ENCODE peak calls at places on chromosomes 4 and X, in ten cellular contexts. W is right lobe of liver, G is testis, Q is ovary, D is K562, P is breast epithelium, Z is transverse colon, L is adrenal gland, K is uterus, N is A549. A is an unnamed sample.

GRCh38 chrX:35773958-35774564 is 24.1 kb upstream of the MAGEB16 start:
- DNase-seq in W (no peak), D (no peak), Q (no peak), N (no peak), Z (no peak), L (no peak), P (no peak), K (no peak), G (no peak), A (no peak)

GRCh38 chr4:138841341-138841740 is 174.2 kb upstream of the NOCT start:
- DNase-seq in P (no peak), L (no peak), D (no peak), W (no peak), G (no peak), Z (no peak), Q (no peak), N (no peak), K (no peak), A (no peak)

GRCh38 chr4:74670583-74670982 is 123.7 kb downstream of the BTC start:
- DNase-seq in G (no peak), Z (no peak), N (no peak), W (no peak), Q (no peak), D (no peak), K (no peak), L (no peak), P (no peak), A (no peak)

GRCh38 chr4:83855044-83855443 is 319.1 kb downstream of the GPAT3 start:
- DNase-seq in Z (no peak), K (no peak), D (no peak), G (no peak), L (no peak), W (no peak), N (peak), Q (no peak), P (no peak), A (no peak)

GRCh38 chrX:57900961-57901360 is 9.3 kb downstream of the ZXDA start:
- DNase-seq in N (no peak), Z (no peak), W (no peak), Q (no peak), G (no peak), P (no peak), D (no peak), K (no peak), L (no peak), A (no peak)

GRCh38 chr4:15231265-15232091 is 196.4 kb upstream of the C1QTNF7 start:
- DNase-seq in P (peak), D (peak), N (peak), G (peak), L (peak), Z (peak), Q (peak), W (peak), K (peak), A (peak)

GRCh38 chr4:166042510-166043055 is 169.5 kb downstream of the TLL1 start:
- DNase-seq in L (no peak), P (no peak), Z (no peak), N (no peak), K (no peak), G (peak), W (no peak), D (no peak), Q (no peak), A (no peak)

GRCh38 chr4:872241-872981 is 46.5 kb upstream of the CPLX1 start:
- DNase-seq in K (no peak), N (no peak), P (no peak), L (no peak), Z (no peak), D (no peak), Q (no peak), G (no peak), W (no peak), A (no peak)

GRCh38 chr4:39698424-39699009 is 581 bp downstream of the UBE2K start:
- DNase-seq in D (peak), P (peak), Z (peak), K (peak), G (peak), W (peak), N (peak), Q (peak), L (peak), A (peak)

GRCh38 chr4:26701095-26701494 is 117.2 kb downstream of the TBC1D19 start:
- DNase-seq in L (no peak), D (no peak), Q (no peak), W (no peak), K (no peak), P (no peak), N (no peak), Z (no peak), G (no peak), A (no peak)

GRCh38 chr4:10738826-10739489 is 54.4 kb upstream of the CLNK start:
- DNase-seq in Z (no peak), K (no peak), D (no peak), P (no peak), W (no peak), Q (no peak), N (no peak), L (no peak), G (no peak), A (no peak)

GRCh38 chr4:167183036-167183435 is 51.3 kb downstream of the SPOCK3 start:
- DNase-seq in Q (no peak), N (no peak), P (no peak), K (no peak), L (no peak), W (no peak), Z (no peak), G (no peak), D (no peak), A (no peak)

GRCh38 chr4:1359976-1360375 is 13.0 kb downstream of the UVSSA start:
- DNase-seq in K (no peak), Z (no peak), Q (no peak), W (no peak), L (peak), P (no peak), G (no peak), N (no peak), D (no peak), A (no peak)

GRCh38 chr4:37653601-37654000 is 32.6 kb downstream of the RELL1 start:
- DNase-seq in Q (no peak), P (no peak), N (no peak), D (no peak), Z (no peak), G (no peak), L (no peak), K (no peak), W (no peak), A (no peak)

GRCh38 chrX:151852294-151852693 is 60.4 kb upstream of the MAGEA4 start:
- DNase-seq in L (no peak), D (peak), G (no peak), K (no peak), Z (no peak), P (no peak), W (no peak), N (no peak), Q (no peak), A (no peak)

GRCh38 chr4:24912252-24913098 is at the start of gene CCDC149:
- DNase-seq in N (peak), P (peak), L (peak), W (peak), D (peak), G (peak), K (peak), Z (peak), Q (peak), A (peak)

GRCh38 chr4:149031399-149031798 is 589.2 kb upstream of the NR3C2 start:
- DNase-seq in L (no peak), N (no peak), D (no peak), W (no peak), P (no peak), G (peak), Q (no peak), Z (no peak), K (no peak), A (no peak)

GRCh38 chrX:97389761-97390192 is 506.1 kb downstream of the RPA4 start:
- DNase-seq in D (no peak), L (peak), G (no peak), K (no peak), N (no peak), P (no peak), Z (no peak), W (no peak), Q (no peak), A (no peak)

GRCh38 chr4:110808371-110808878 is 185.5 kb upstream of the PITX2 start:
- DNase-seq in Z (peak), D (no peak), G (no peak), P (no peak), Q (no peak), L (no peak), K (no peak), N (no peak), W (no peak), A (no peak)

GRCh38 chrX:10030570-10030969 is 63.4 kb downstream of the CLDN34 start:
- DNase-seq in G (no peak), K (no peak), N (peak), Z (no peak), D (no peak), L (no peak), P (no peak), Q (no peak), W (no peak), A (no peak)

GRCh38 chr4:24657768-24658617 is 73.6 kb upstream of the DHX15 start:
- DNase-seq in K (no peak), Q (no peak), D (no peak), L (no peak), Z (peak), W (peak), P (peak), N (peak), G (peak), A (peak)

GRCh38 chr4:138907174-138907573 is 108.4 kb upstream of the NOCT start:
- DNase-seq in L (no peak), Z (no peak), Q (no peak), N (no peak), W (no peak), D (no peak), K (no peak), G (no peak), P (no peak), A (no peak)

GRCh38 chr4:158131037-158131436 is 41.8 kb downstream of the GASK1B start:
- DNase-seq in Z (no peak), N (no peak), D (no peak), P (no peak), W (no peak), L (no peak), G (no peak), K (no peak), Q (no peak), A (no peak)

GRCh38 chr4:132646186-132646585 is 502.9 kb upstream of the PCDH10 start:
- DNase-seq in K (no peak), P (no peak), Q (no peak), Z (no peak), D (no peak), N (no peak), G (no peak), W (no peak), L (no peak), A (no peak)

GRCh38 chr4:39846135-39846534 is 131.6 kb downstream of the PDS5A start:
- DNase-seq in K (no peak), Z (peak), N (no peak), P (no peak), G (no peak), L (no peak), W (no peak), Q (no peak), D (no peak), A (no peak)

GRCh38 chr4:64068096-64068495 is 341.2 kb downstream of the TECRL start:
- DNase-seq in G (no peak), Z (no peak), W (no peak), L (no peak), Q (no peak), D (no peak), N (no peak), K (no peak), P (no peak), A (no peak)

GRCh38 chrX:72121381-72121780 is 10.3 kb downstream of the RTL5 start:
- DNase-seq in K (peak), D (no peak), P (no peak), G (peak), N (no peak), W (peak), Q (no peak), L (peak), Z (peak), A (peak)

GRCh38 chr4:79855081-79855480 is 217.9 kb downstream of the ANTXR2 start:
- DNase-seq in P (no peak), G (no peak), K (no peak), L (no peak), W (no peak), N (no peak), Z (no peak), D (no peak), Q (no peak), A (no peak)

GRCh38 chrX:370244-370962 is 16.3 kb downstream of the PPP2R3B start:
- DNase-seq in W (no peak), K (no peak), Z (no peak), D (no peak), L (no peak), N (no peak), Q (no peak), G (no peak), P (no peak), A (no peak)

GRCh38 chrX:8731579-8732395 is at the start of gene ANOS1:
- DNase-seq in L (peak), K (no peak), W (peak), Q (no peak), P (peak), N (no peak), D (no peak), Z (no peak), G (peak), A (peak)

GRCh38 chrX:40931921-40932320 is 153.3 kb upstream of the USP9X start:
- DNase-seq in Z (no peak), L (no peak), P (no peak), Q (no peak), K (no peak), D (peak), W (no peak), G (no peak), N (no peak), A (no peak)

GRCh38 chr4:14787894-14788293 is 214.4 kb upstream of the CPEB2 start:
- DNase-seq in W (no peak), L (no peak), D (no peak), N (no peak), P (no peak), Z (peak), Q (no peak), G (peak), K (no peak), A (no peak)

GRCh38 chr4:66275381-66276060 is 605.2 kb upstream of the EPHA5 start:
- DNase-seq in K (no peak), Q (no peak), W (no peak), L (no peak), G (no peak), Z (no peak), P (no peak), D (no peak), N (no peak), A (no peak)

GRCh38 chr4:38024203-38024504 is 64.0 kb downstream of the PTTG2 start:
- DNase-seq in Z (no peak), W (no peak), P (no peak), N (no peak), G (peak), K (no peak), Q (no peak), D (peak), L (peak), A (no peak)

GRCh38 chr4:159227984-159228383 is 125.1 kb downstream of the RAPGEF2 start:
- DNase-seq in L (peak), W (peak), P (no peak), G (peak), N (no peak), D (no peak), K (peak), Q (peak), Z (peak), A (peak)

GRCh38 chrX:9253211-9253610 is 211.6 kb upstream of the TBL1X start:
- DNase-seq in Z (no peak), K (no peak), Q (no peak), W (no peak), P (no peak), G (no peak), D (no peak), L (no peak), N (no peak), A (no peak)

GRCh38 chr4:1795304-1796195 is 2.5 kb downstream of the FGFR3 start:
- DNase-seq in P (no peak), K (no peak), G (no peak), Q (no peak), D (peak), L (no peak), Z (peak), W (peak), N (no peak), A (peak)

GRCh38 chrX:124440674-124441073 is 94.3 kb downstream of the SH2D1A start:
- DNase-seq in Q (no peak), K (no peak), W (no peak), P (no peak), G (no peak), L (no peak), Z (no peak), N (no peak), D (no peak), A (no peak)
- TF ChIP-seq POLR2A in Q (no peak), K (no peak), W (no peak), P (no peak), G (no peak), L (no peak), Z (no peak), N (no peak), D (no peak), A (no peak)

GRCh38 chr4:173522874-173523395 is 7.1 kb downstream of the HAND2 start:
- DNase-seq in K (no peak), Z (no peak), Q (peak), W (no peak), G (no peak), L (no peak), P (no peak), D (no peak), N (no peak), A (no peak)

GRCh38 chr4:173521474-173522159 is 8.4 kb downstream of the HAND2 start:
- DNase-seq in L (no peak), Q (peak), N (no peak), G (no peak), K (peak), W (no peak), D (no peak), Z (no peak), P (no peak), A (no peak)

GRCh38 chr4:173520921-173521473 is 9.0 kb downstream of the HAND2 start:
- DNase-seq in Z (no peak), W (no peak), K (no peak), Q (peak), N (no peak), L (no peak), G (no peak), P (no peak), D (no peak), A (no peak)

GRCh38 chr4:173524218-173525117 is 5.6 kb downstream of the HAND2 start:
- DNase-seq in P (no peak), Q (no peak), N (no peak), D (peak), L (no peak), G (no peak), K (no peak), W (no peak), Z (no peak), A (no peak)

GRCh38 chr4:173522160-173522873 is 7.7 kb downstream of the HAND2 start:
- DNase-seq in D (peak), G (peak), W (peak), L (peak), Q (peak), K (peak), N (no peak), P (no peak), Z (peak), A (peak)
- TF ChIP-seq POLR2A in D (peak), G (no peak), W (no peak), L (peak), Q (peak), K (peak), N (no peak), P (no peak), Z (no peak), A (no peak)

DNA sequence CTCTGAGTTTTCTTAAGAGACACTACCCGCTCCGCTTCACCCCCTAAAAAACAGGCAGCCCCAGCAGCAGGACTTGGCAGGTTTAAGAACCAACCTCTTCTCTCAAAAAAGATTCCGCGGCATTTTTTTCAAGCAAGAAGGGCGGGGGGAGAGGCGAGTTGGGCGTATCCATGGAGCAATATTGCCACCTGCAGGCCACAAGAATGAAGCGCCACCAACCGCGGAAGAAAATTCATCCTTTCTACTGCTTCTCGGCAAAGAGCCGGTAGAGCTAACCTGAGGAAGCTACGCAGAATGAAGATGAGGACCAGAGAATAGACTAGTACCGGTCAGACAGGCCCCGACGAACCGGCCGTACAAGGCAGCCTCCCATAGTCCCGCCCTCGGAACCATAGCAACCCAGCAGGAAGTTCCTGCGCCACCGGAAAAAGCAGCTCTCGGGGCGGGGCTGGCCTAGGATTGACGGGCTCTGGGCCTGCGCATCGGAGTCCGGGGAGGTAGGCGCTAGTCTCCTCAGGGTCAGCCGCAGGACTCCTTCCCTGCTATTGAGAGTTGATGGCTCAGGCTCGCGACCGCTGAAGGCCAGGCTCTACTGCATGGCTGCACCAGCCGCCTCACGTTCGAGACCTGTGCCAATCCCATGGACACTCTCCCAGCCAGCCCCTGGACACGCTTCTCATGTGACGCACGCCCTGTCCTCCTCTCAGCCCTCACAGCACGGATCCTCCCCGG is 76.9 kb downstream of the MAGED4 start:
- DNase-seq in L (peak), Z (peak), Q (peak), K (peak), W (peak), P (peak), N (peak), G (peak), D (peak), A (peak)
- TF ChIP-seq POLR2A in L (no peak), Z (peak), Q (no peak), K (no peak), W (peak), P (no peak), N (peak), G (no peak), D (no peak), A (no peak)

DNA sequence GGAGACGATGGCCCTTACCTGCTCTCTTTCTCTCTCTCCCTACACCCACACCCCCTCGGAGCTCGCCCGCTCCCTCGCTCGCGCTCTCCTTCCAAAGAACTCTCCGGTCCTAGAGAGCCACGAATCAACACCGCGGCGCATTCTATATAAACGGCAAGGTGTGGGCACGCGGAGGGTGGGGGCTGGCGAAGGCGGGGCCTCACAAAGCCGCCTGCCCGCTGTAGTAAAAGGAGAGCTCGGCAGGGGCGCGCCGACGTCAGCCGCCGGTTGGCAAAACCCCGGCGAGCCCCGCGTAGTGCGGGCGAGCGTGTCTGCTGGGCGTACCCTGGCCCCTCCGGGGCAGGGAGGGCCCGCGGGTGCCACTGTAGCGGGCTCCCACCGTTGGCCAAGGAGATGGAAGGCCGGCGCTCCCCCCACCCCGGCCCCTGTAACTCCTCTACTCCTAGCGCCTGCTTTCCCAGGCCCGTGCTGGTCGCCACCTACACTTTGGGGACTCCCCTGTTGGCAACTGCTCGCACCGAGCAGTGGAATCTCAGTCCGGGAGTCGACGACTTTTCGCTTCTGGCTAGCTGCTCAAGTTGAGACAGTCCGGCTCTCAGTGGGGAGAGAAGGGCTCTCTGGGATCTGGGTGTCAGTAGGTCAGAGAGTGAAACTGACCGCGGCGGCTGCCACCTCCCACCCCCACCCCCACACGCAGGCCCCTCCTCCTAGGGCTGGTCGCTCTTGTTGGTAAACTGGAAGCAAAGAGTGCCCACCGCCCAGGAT is 325.5 kb upstream of the F9 start:
- DNase-seq in K (no peak), Q (peak), Z (peak), P (peak), D (peak), W (peak), G (peak), N (peak), L (peak), A (peak)
- TF ChIP-seq POLR2A in K (no peak), Q (no peak), Z (no peak), P (no peak), D (peak), W (peak), G (no peak), N (no peak), L (no peak), A (no peak)

GRCh38 chr4:48212165-48212564 is 57.5 kb downstream of the TEC start:
- DNase-seq in G (no peak), Z (no peak), W (no peak), Q (no peak), K (no peak), D (peak), N (no peak), P (no peak), L (no peak), A (no peak)
- TF ChIP-seq POLR2A in G (no peak), Z (no peak), W (no peak), Q (no peak), K (no peak), D (no peak), N (no peak), P (no peak), L (no peak), A (no peak)

A was measured in stomach.